ENCODE peak calls at places on chromosomes 16 and 17, in four cellular contexts. One of them, this sample, is unnamed.
A peak's percentile ranks its signal among the peaks of the same experiment; 100 is the strongest.

GRCh38 chr16:17173134-17173729 is 297.5 kb downstream of the XYLT1 start:
- DNase-seq in hepatocyte: peak; percentile 60
- DNase-seq in neural progenitor cell: no peak
- DNase-seq in GM12878: no peak
- DNase-seq in this sample: peak; percentile 85

GRCh38 chr17:46770818-46771600 is 47.5 kb downstream of the WNT3 start:
- DNase-seq in GM12878: no peak
- DNase-seq in hepatocyte: peak; percentile 83
- DNase-seq in neural progenitor cell: peak; percentile 92
- DNase-seq in this sample: peak; percentile 48

GRCh38 chr16:85055503-85056210 is 28.1 kb downstream of the KIAA0513 start:
- DNase-seq in GM12878: peak; percentile 92
- DNase-seq in hepatocyte: peak; percentile 21
- DNase-seq in neural progenitor cell: no peak
- DNase-seq in this sample: peak; percentile 74

GRCh38 chr17:81002409-81003361 is 11.0 kb downstream of the CHMP6 start:
- DNase-seq in neural progenitor cell: no peak
- DNase-seq in hepatocyte: no peak
- DNase-seq in GM12878: no peak
- DNase-seq in this sample: peak; percentile 61

GRCh38 chr17:8964801-8965393 is 610 bp downstream of the PIK3R5 start:
- DNase-seq in GM12878: no peak
- DNase-seq in hepatocyte: no peak
- DNase-seq in neural progenitor cell: peak; percentile 13
- DNase-seq in this sample: no peak

GRCh38 chr17:46117850-46118696 is 75.2 kb downstream of the KANSL1 start:
- DNase-seq in neural progenitor cell: no peak
- DNase-seq in hepatocyte: no peak
- DNase-seq in GM12878: no peak
- DNase-seq in this sample: no peak

GRCh38 chr17:231191-231965 is 49.9 kb upstream of the DOC2B start:
- DNase-seq in neural progenitor cell: no peak
- DNase-seq in GM12878: no peak
- DNase-seq in hepatocyte: no peak
- DNase-seq in this sample: no peak

GRCh38 chr17:44920565-44920940 is 5.3 kb upstream of the GFAP start:
- DNase-seq in hepatocyte: no peak
- DNase-seq in GM12878: no peak
- DNase-seq in neural progenitor cell: no peak
- DNase-seq in this sample: no peak

DNA sequence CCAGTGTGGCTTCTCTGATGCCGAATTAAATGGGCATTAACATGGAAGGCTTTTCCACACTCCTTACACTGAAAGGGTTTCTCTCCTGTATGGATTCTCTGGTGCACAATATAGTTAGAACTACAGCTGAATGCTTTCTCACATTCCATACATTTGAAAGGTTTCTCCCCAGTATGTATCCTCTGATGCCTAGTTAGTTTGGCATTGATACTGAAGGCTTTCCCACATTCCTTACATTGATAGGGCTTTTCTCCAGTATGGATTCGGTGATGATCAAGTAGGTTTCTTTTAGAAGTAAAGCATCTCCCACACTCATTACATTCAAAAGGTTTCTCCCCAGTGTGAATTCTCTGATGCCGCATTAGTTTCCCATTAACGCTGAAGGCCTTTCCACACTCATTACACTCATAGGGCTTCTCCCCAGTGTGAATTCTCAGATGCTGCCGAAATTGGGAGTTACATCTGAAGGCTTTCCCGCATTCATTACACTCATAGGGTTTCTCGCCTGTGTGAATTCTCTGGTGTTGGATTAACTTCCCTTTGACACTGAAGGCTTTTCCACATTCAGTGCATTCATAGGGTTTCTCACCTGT is 6.5 kb upstream of the TLE7 start:
- DNase-seq in neural progenitor cell: no peak
- DNase-seq in hepatocyte: no peak
- DNase-seq in GM12878: no peak
- DNase-seq in this sample: no peak
- H3K9me3 ChIP-seq in neural progenitor cell: peaks cover 37% of the 10 kb centered on the region
- H3K9me3 ChIP-seq in hepatocyte: peaks cover 35% of the 10 kb centered on the region
- H3K9me3 ChIP-seq in GM12878: peaks cover 48% of the 10 kb centered on the region
- H3K9me3 ChIP-seq in this sample: peaks cover 14% of the 10 kb centered on the region

GRCh38 chr16:82736161-82736697 is 109.5 kb downstream of the CDH13 start:
- DNase-seq in neural progenitor cell: no peak
- DNase-seq in GM12878: no peak
- DNase-seq in hepatocyte: no peak
- DNase-seq in this sample: no peak

GRCh38 chr16:82732461-82732860 is 105.7 kb downstream of the CDH13 start:
- DNase-seq in GM12878: no peak
- DNase-seq in hepatocyte: no peak
- DNase-seq in neural progenitor cell: no peak
- DNase-seq in this sample: no peak

GRCh38 chr16:82738699-82739098 is 111.9 kb downstream of the CDH13 start:
- DNase-seq in neural progenitor cell: no peak
- DNase-seq in hepatocyte: no peak
- DNase-seq in GM12878: no peak
- DNase-seq in this sample: no peak

GRCh38 chr16:82735176-82735575 is 108.4 kb downstream of the CDH13 start:
- DNase-seq in GM12878: no peak
- DNase-seq in hepatocyte: no peak
- DNase-seq in neural progenitor cell: no peak
- DNase-seq in this sample: no peak

GRCh38 chr16:82735696-82736095 is 108.9 kb downstream of the CDH13 start:
- DNase-seq in neural progenitor cell: no peak
- DNase-seq in GM12878: no peak
- DNase-seq in hepatocyte: peak; percentile 10
- DNase-seq in this sample: peak; percentile 80
- H3K27ac ChIP-seq in neural progenitor cell: no peak overlapping the region
- H3K27ac ChIP-seq in GM12878: no peak overlapping the region
- H3K27ac ChIP-seq in hepatocyte: no peak overlapping the region
- H3K27ac ChIP-seq in this sample: no peak overlapping the region

GRCh38 chr17:19014628-19015215 is 10.2 kb upstream of the FAM83G start:
- DNase-seq in GM12878: no peak
- DNase-seq in neural progenitor cell: no peak
- DNase-seq in hepatocyte: no peak
- DNase-seq in this sample: no peak
- H4K20me1 ChIP-seq in GM12878: no peaks in the 10 kb centered on the region
- H4K20me1 ChIP-seq in neural progenitor cell: no peaks in the 10 kb centered on the region
- H4K20me1 ChIP-seq in hepatocyte: no peaks in the 10 kb centered on the region
- H4K20me1 ChIP-seq in this sample: no peaks in the 10 kb centered on the region

DNA sequence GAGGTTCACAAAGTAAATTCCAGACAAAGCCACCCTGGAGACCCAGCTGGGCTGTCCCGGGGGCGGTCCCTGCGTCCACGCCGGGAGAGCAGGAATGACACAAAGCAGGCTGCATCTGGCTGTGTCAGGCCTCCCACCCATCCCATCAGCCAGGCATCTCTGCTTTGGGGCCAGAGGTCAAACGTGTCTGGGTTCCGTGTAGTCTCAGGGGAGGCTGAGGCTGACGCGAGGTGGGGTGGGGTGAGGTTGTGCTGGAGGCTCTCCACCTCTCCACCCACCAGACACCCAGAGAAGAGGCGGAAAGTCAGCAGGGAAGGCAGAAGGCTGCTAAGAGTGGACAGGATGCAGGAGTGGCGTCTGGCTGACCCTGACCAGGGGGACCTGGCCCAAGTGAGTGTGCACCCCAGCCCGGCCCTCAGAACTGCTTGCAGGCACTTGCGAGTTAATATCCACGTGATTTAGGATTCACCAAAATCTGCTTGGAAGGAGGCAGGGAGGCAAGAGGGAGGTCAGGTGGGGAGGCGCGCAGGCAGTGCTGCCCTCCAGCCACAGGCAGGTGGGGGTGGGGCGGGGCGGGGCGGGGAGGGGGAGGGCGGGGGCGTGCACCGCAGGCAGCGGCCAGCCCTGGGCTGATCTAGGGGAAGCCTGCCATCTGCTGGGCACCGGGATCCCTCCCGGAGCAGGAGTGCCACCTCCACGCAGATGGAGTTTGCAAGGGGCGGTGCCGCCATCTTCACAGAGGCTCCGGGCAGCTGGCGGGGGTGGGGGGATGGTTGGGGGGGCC is 44.3 kb downstream of the TBC1D16 start:
- DNase-seq in hepatocyte: peak; percentile 95
- DNase-seq in GM12878: no peak
- DNase-seq in neural progenitor cell: peak; percentile 91
- DNase-seq in this sample: peak; percentile 82
- H3K9me3 ChIP-seq in hepatocyte: no peaks in the 10 kb centered on the region
- H3K9me3 ChIP-seq in GM12878: no peaks in the 10 kb centered on the region
- H3K9me3 ChIP-seq in neural progenitor cell: no peaks in the 10 kb centered on the region
- H3K9me3 ChIP-seq in this sample: no peaks in the 10 kb centered on the region

GRCh38 chr16:12784076-12784475 is 19.6 kb downstream of the CPPED1 start:
- DNase-seq in GM12878: no peak
- DNase-seq in neural progenitor cell: no peak
- DNase-seq in hepatocyte: no peak
- DNase-seq in this sample: peak; percentile 14

GRCh38 chr16:12786077-12786476 is 17.6 kb downstream of the CPPED1 start:
- DNase-seq in hepatocyte: no peak
- DNase-seq in neural progenitor cell: no peak
- DNase-seq in GM12878: no peak
- DNase-seq in this sample: no peak

GRCh38 chr16:12791340-12791739 is 12.3 kb downstream of the CPPED1 start:
- DNase-seq in GM12878: no peak
- DNase-seq in hepatocyte: no peak
- DNase-seq in neural progenitor cell: no peak
- DNase-seq in this sample: no peak

GRCh38 chr16:12793120-12793889 is 10.4 kb downstream of the CPPED1 start:
- DNase-seq in neural progenitor cell: peak; percentile 24
- DNase-seq in GM12878: no peak
- DNase-seq in hepatocyte: no peak
- DNase-seq in this sample: no peak

GRCh38 chr16:12788758-12789157 is 14.9 kb downstream of the CPPED1 start:
- DNase-seq in GM12878: no peak
- DNase-seq in neural progenitor cell: no peak
- DNase-seq in hepatocyte: no peak
- DNase-seq in this sample: no peak
- H3K27ac ChIP-seq in GM12878: no peak overlapping the region
- H3K27ac ChIP-seq in neural progenitor cell: no peak overlapping the region
- H3K27ac ChIP-seq in hepatocyte: no peak overlapping the region
- H3K27ac ChIP-seq in this sample: no peak overlapping the region

DNA sequence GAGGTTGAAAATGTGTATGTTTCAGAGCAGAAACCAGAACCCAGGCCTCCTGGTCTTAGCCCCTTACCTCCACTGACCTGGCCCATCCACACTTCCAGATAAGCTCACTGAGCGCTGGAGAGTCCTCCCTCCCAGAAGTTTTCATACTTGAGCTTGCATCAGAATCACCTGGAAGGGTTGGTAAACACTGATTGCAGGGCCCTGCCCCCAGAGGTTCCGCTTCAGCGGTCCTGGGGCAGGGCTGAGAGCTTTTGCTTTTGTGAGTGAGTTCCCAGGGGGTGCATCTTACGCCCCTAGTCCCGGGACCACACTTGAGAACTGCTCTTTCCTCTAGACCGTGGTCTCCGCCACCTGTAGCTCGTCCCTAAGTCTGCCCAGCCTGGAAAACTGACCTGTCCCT is 20.6 kb downstream of the TTYH2 start:
- DNase-seq in neural progenitor cell: no peak
- DNase-seq in hepatocyte: no peak
- DNase-seq in GM12878: no peak
- DNase-seq in this sample: no peak
- H4K20me1 ChIP-seq in neural progenitor cell: no peaks in the 10 kb centered on the region
- H4K20me1 ChIP-seq in hepatocyte: no peaks in the 10 kb centered on the region
- H4K20me1 ChIP-seq in GM12878: no peaks in the 10 kb centered on the region
- H4K20me1 ChIP-seq in this sample: no peaks in the 10 kb centered on the region

DNA sequence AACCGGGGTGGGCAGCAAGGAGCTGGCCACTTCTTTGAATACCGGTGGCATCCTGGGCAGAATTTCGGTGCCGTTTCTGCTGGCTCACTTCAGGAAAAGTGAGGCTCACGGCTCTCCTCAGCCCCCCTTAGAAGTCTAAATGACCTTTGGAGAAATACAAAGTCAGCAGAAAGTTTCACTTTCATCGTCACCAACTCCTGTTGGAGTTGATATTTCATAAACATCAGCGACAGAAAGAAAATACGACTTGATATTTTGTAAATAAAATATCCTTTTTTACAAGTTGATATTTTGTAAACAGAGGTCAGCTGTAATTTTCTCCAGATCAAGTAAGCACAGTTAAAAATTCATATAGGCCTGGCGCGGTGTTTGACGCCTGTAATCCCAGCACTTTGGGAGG is 781 bp downstream of the ZNF75A start:
- DNase-seq in neural progenitor cell: no peak
- DNase-seq in GM12878: no peak
- DNase-seq in hepatocyte: no peak
- DNase-seq in this sample: no peak
- H3K9me3 ChIP-seq in neural progenitor cell: peaks cover 39% of the 10 kb centered on the region
- H3K9me3 ChIP-seq in GM12878: peaks cover 43% of the 10 kb centered on the region
- H3K9me3 ChIP-seq in hepatocyte: peaks cover 62% of the 10 kb centered on the region
- H3K9me3 ChIP-seq in this sample: peaks cover 2% of the 10 kb centered on the region

GRCh38 chr16:51951668-51952298 is 595.2 kb downstream of the TOX3 start:
- DNase-seq in hepatocyte: no peak
- DNase-seq in GM12878: no peak
- DNase-seq in neural progenitor cell: peak; percentile 41
- DNase-seq in this sample: peak; percentile 26
- H3K27ac ChIP-seq in hepatocyte: no peak overlapping the region
- H3K27ac ChIP-seq in GM12878: no peak overlapping the region
- H3K27ac ChIP-seq in neural progenitor cell: no peak overlapping the region
- H3K27ac ChIP-seq in this sample: no peak overlapping the region

This sample was measured in fibroblast of lung.